ENCODE peak calls at places on chromosomes 11 and 22, in five cellular contexts. One of them, this sample, is unnamed.

GRCh38 chr11:35364101-35364780 is 55.1 kb downstream of the SLC1A2 start:
- DNase-seq in ovary: peak
- DNase-seq in GM04503: peak
- DNase-seq in NCI-H524 treated with DMSO at 0.1 percent for 48 hours: no peak
- DNase-seq in activated CD4-positive, CD25-positive, alpha-beta regulatory T cell: no peak
- DNase-seq in this sample: peak

GRCh38 chr22:22103078-22103593 is 120.5 kb upstream of the TOP3B start:
- DNase-seq in ovary: no peak
- DNase-seq in GM04503: no peak
- DNase-seq in NCI-H524 treated with DMSO at 0.1 percent for 48 hours: no peak
- DNase-seq in activated CD4-positive, CD25-positive, alpha-beta regulatory T cell: no peak
- DNase-seq in this sample: no peak

GRCh38 chr22:31872209-31872608 is 72.1 kb upstream of the YWHAH start:
- DNase-seq in activated CD4-positive, CD25-positive, alpha-beta regulatory T cell: no peak
- DNase-seq in GM04503: no peak
- DNase-seq in ovary: no peak
- DNase-seq in NCI-H524 treated with DMSO at 0.1 percent for 48 hours: no peak
- DNase-seq in this sample: no peak

GRCh38 chr11:120061036-120061760 is 76.7 kb downstream of the TRIM29 start:
- DNase-seq in activated CD4-positive, CD25-positive, alpha-beta regulatory T cell: no peak
- DNase-seq in NCI-H524 treated with DMSO at 0.1 percent for 48 hours: peak
- DNase-seq in GM04503: no peak
- DNase-seq in ovary: no peak
- DNase-seq in this sample: no peak

GRCh38 chr22:28911777-28912669 is 28.7 kb downstream of the ZNRF3 start:
- DNase-seq in NCI-H524 treated with DMSO at 0.1 percent for 48 hours: no peak
- DNase-seq in GM04503: peak
- DNase-seq in activated CD4-positive, CD25-positive, alpha-beta regulatory T cell: no peak
- DNase-seq in ovary: peak
- DNase-seq in this sample: no peak

GRCh38 chr11:47267858-47268257 is 2.1 kb upstream of the MADD start:
- DNase-seq in GM04503: no peak
- DNase-seq in activated CD4-positive, CD25-positive, alpha-beta regulatory T cell: no peak
- DNase-seq in ovary: no peak
- DNase-seq in NCI-H524 treated with DMSO at 0.1 percent for 48 hours: no peak
- DNase-seq in this sample: no peak

GRCh38 chr11:65872555-65873279 is at the start of gene EFEMP2:
- DNase-seq in ovary: peak
- DNase-seq in NCI-H524 treated with DMSO at 0.1 percent for 48 hours: no peak
- DNase-seq in GM04503: no peak
- DNase-seq in activated CD4-positive, CD25-positive, alpha-beta regulatory T cell: no peak
- DNase-seq in this sample: no peak

GRCh38 chr22:17115311-17115710 is 5.8 kb downstream of the TMEM121B start:
- DNase-seq in GM04503: no peak
- DNase-seq in NCI-H524 treated with DMSO at 0.1 percent for 48 hours: no peak
- DNase-seq in activated CD4-positive, CD25-positive, alpha-beta regulatory T cell: no peak
- DNase-seq in ovary: no peak
- DNase-seq in this sample: no peak

GRCh38 chr11:773425-773824 is 3.9 kb downstream of the GATD1 start:
- DNase-seq in GM04503: no peak
- DNase-seq in ovary: no peak
- DNase-seq in activated CD4-positive, CD25-positive, alpha-beta regulatory T cell: no peak
- DNase-seq in NCI-H524 treated with DMSO at 0.1 percent for 48 hours: no peak
- DNase-seq in this sample: no peak

GRCh38 chr11:48307760-48308386 is 1.9 kb downstream of the OR4S1 start:
- DNase-seq in NCI-H524 treated with DMSO at 0.1 percent for 48 hours: peak
- DNase-seq in activated CD4-positive, CD25-positive, alpha-beta regulatory T cell: peak
- DNase-seq in GM04503: peak
- DNase-seq in ovary: no peak
- DNase-seq in this sample: peak

GRCh38 chr11:64231536-64231935 is 1.2 kb downstream of the DNAJC4 start:
- DNase-seq in GM04503: no peak
- DNase-seq in ovary: no peak
- DNase-seq in activated CD4-positive, CD25-positive, alpha-beta regulatory T cell: no peak
- DNase-seq in NCI-H524 treated with DMSO at 0.1 percent for 48 hours: no peak
- DNase-seq in this sample: no peak

GRCh38 chr11:131858495-131858894 is 488.1 kb downstream of the NTM start:
- DNase-seq in GM04503: no peak
- DNase-seq in ovary: no peak
- DNase-seq in NCI-H524 treated with DMSO at 0.1 percent for 48 hours: no peak
- DNase-seq in activated CD4-positive, CD25-positive, alpha-beta regulatory T cell: no peak
- DNase-seq in this sample: no peak

GRCh38 chr11:67178878-67179277 is 59.8 kb downstream of the KDM2A start:
- DNase-seq in GM04503: no peak
- DNase-seq in NCI-H524 treated with DMSO at 0.1 percent for 48 hours: no peak
- DNase-seq in ovary: no peak
- DNase-seq in activated CD4-positive, CD25-positive, alpha-beta regulatory T cell: no peak
- DNase-seq in this sample: no peak

GRCh38 chr22:50674606-50675552 is 2.3 kb downstream of the SHANK3 start:
- DNase-seq in NCI-H524 treated with DMSO at 0.1 percent for 48 hours: no peak
- DNase-seq in activated CD4-positive, CD25-positive, alpha-beta regulatory T cell: no peak
- DNase-seq in GM04503: no peak
- DNase-seq in ovary: no peak
- DNase-seq in this sample: peak

GRCh38 chr22:39439170-39439569 is 17.6 kb upstream of the MGAT3 start:
- DNase-seq in activated CD4-positive, CD25-positive, alpha-beta regulatory T cell: no peak
- DNase-seq in NCI-H524 treated with DMSO at 0.1 percent for 48 hours: no peak
- DNase-seq in GM04503: no peak
- DNase-seq in ovary: no peak
- DNase-seq in this sample: no peak

GRCh38 chr22:19879996-19880785 is 25.5 kb upstream of the GNB1L start:
- DNase-seq in GM04503: no peak
- DNase-seq in ovary: peak
- DNase-seq in activated CD4-positive, CD25-positive, alpha-beta regulatory T cell: no peak
- DNase-seq in NCI-H524 treated with DMSO at 0.1 percent for 48 hours: no peak
- DNase-seq in this sample: peak

GRCh38 chr22:48209473-48210271 is 1447.2 kb downstream of the TBC1D22A start:
- DNase-seq in GM04503: no peak
- DNase-seq in ovary: no peak
- DNase-seq in activated CD4-positive, CD25-positive, alpha-beta regulatory T cell: no peak
- DNase-seq in NCI-H524 treated with DMSO at 0.1 percent for 48 hours: no peak
- DNase-seq in this sample: no peak

GRCh38 chr11:61781585-61781984 is 10.8 kb downstream of the TMEM258 start:
- DNase-seq in GM04503: no peak
- DNase-seq in activated CD4-positive, CD25-positive, alpha-beta regulatory T cell: no peak
- DNase-seq in ovary: no peak
- DNase-seq in NCI-H524 treated with DMSO at 0.1 percent for 48 hours: no peak
- DNase-seq in this sample: no peak

GRCh38 chr11:133992121-133992520 is 35.4 kb upstream of the IGSF9B start:
- DNase-seq in activated CD4-positive, CD25-positive, alpha-beta regulatory T cell: no peak
- DNase-seq in NCI-H524 treated with DMSO at 0.1 percent for 48 hours: no peak
- DNase-seq in ovary: no peak
- DNase-seq in GM04503: no peak
- DNase-seq in this sample: no peak

GRCh38 chr11:120096756-120097191 is 41.1 kb downstream of the TRIM29 start:
- DNase-seq in NCI-H524 treated with DMSO at 0.1 percent for 48 hours: no peak
- DNase-seq in ovary: no peak
- DNase-seq in activated CD4-positive, CD25-positive, alpha-beta regulatory T cell: no peak
- DNase-seq in GM04503: no peak
- DNase-seq in this sample: no peak

GRCh38 chr11:44366741-44367140 is 56.8 kb upstream of the ALX4 start:
- DNase-seq in ovary: no peak
- DNase-seq in GM04503: no peak
- DNase-seq in NCI-H524 treated with DMSO at 0.1 percent for 48 hours: no peak
- DNase-seq in activated CD4-positive, CD25-positive, alpha-beta regulatory T cell: no peak
- DNase-seq in this sample: no peak

GRCh38 chr11:111299111-111300026 is 1.0 kb downstream of the POU2AF3 start:
- DNase-seq in ovary: peak
- DNase-seq in activated CD4-positive, CD25-positive, alpha-beta regulatory T cell: no peak
- DNase-seq in NCI-H524 treated with DMSO at 0.1 percent for 48 hours: no peak
- DNase-seq in GM04503: no peak
- DNase-seq in this sample: peak

GRCh38 chr22:26502688-26503561 is 9.3 kb downstream of the TFIP11 start:
- DNase-seq in ovary: no peak
- DNase-seq in activated CD4-positive, CD25-positive, alpha-beta regulatory T cell: no peak
- DNase-seq in GM04503: no peak
- DNase-seq in NCI-H524 treated with DMSO at 0.1 percent for 48 hours: no peak
- DNase-seq in this sample: peak

GRCh38 chr11:78069465-78069864 is 5.8 kb downstream of the THRSP start:
- DNase-seq in activated CD4-positive, CD25-positive, alpha-beta regulatory T cell: no peak
- DNase-seq in ovary: no peak
- DNase-seq in GM04503: no peak
- DNase-seq in NCI-H524 treated with DMSO at 0.1 percent for 48 hours: no peak
- DNase-seq in this sample: no peak

GRCh38 chr11:68128682-68129327 is 7.6 kb upstream of the CHKA start:
- DNase-seq in NCI-H524 treated with DMSO at 0.1 percent for 48 hours: no peak
- DNase-seq in ovary: peak
- DNase-seq in activated CD4-positive, CD25-positive, alpha-beta regulatory T cell: no peak
- DNase-seq in GM04503: no peak
- DNase-seq in this sample: peak

GRCh38 chr11:6841694-6842093 is 3.8 kb upstream of the OR10A5 start:
- DNase-seq in GM04503: no peak
- DNase-seq in activated CD4-positive, CD25-positive, alpha-beta regulatory T cell: no peak
- DNase-seq in ovary: no peak
- DNase-seq in NCI-H524 treated with DMSO at 0.1 percent for 48 hours: no peak
- DNase-seq in this sample: no peak

GRCh38 chr22:17773606-17774205 is 563 bp downstream of the BID start:
- DNase-seq in GM04503: no peak
- DNase-seq in activated CD4-positive, CD25-positive, alpha-beta regulatory T cell: peak
- DNase-seq in NCI-H524 treated with DMSO at 0.1 percent for 48 hours: no peak
- DNase-seq in ovary: peak
- DNase-seq in this sample: peak

GRCh38 chr11:79406376-79406775 is 34.5 kb downstream of the TENM4 start:
- DNase-seq in ovary: no peak
- DNase-seq in activated CD4-positive, CD25-positive, alpha-beta regulatory T cell: no peak
- DNase-seq in GM04503: no peak
- DNase-seq in NCI-H524 treated with DMSO at 0.1 percent for 48 hours: no peak
- DNase-seq in this sample: no peak

GRCh38 chr11:67642148-67642475 is 2.5 kb upstream of the TBX10 start:
- DNase-seq in activated CD4-positive, CD25-positive, alpha-beta regulatory T cell: no peak
- DNase-seq in NCI-H524 treated with DMSO at 0.1 percent for 48 hours: no peak
- DNase-seq in ovary: no peak
- DNase-seq in GM04503: no peak
- DNase-seq in this sample: no peak

GRCh38 chr22:35785181-35785923 is 67.7 kb downstream of the APOL5 start:
- DNase-seq in activated CD4-positive, CD25-positive, alpha-beta regulatory T cell: no peak
- DNase-seq in NCI-H524 treated with DMSO at 0.1 percent for 48 hours: no peak
- DNase-seq in GM04503: peak
- DNase-seq in ovary: no peak
- DNase-seq in this sample: no peak

GRCh38 chr22:36562261-36562835 is 33.4 kb upstream of the EIF3D start:
- DNase-seq in activated CD4-positive, CD25-positive, alpha-beta regulatory T cell: no peak
- DNase-seq in NCI-H524 treated with DMSO at 0.1 percent for 48 hours: no peak
- DNase-seq in ovary: no peak
- DNase-seq in GM04503: no peak
- DNase-seq in this sample: peak

GRCh38 chr22:35663371-35663770 is 15.1 kb downstream of the APOL6 start:
- DNase-seq in GM04503: no peak
- DNase-seq in NCI-H524 treated with DMSO at 0.1 percent for 48 hours: no peak
- DNase-seq in ovary: no peak
- DNase-seq in activated CD4-positive, CD25-positive, alpha-beta regulatory T cell: no peak
- DNase-seq in this sample: no peak

GRCh38 chr11:10865837-10866270 is 8.0 kb upstream of the ZBED5 start:
- DNase-seq in GM04503: no peak
- DNase-seq in activated CD4-positive, CD25-positive, alpha-beta regulatory T cell: no peak
- DNase-seq in ovary: no peak
- DNase-seq in NCI-H524 treated with DMSO at 0.1 percent for 48 hours: no peak
- DNase-seq in this sample: no peak

GRCh38 chr22:18035740-18036139 is 11.4 kb upstream of the MICAL3 start:
- DNase-seq in activated CD4-positive, CD25-positive, alpha-beta regulatory T cell: no peak
- DNase-seq in NCI-H524 treated with DMSO at 0.1 percent for 48 hours: no peak
- DNase-seq in GM04503: no peak
- DNase-seq in ovary: no peak
- DNase-seq in this sample: peak

GRCh38 chr11:65141896-65142494 is 7.7 kb upstream of the SYVN1 start:
- DNase-seq in activated CD4-positive, CD25-positive, alpha-beta regulatory T cell: no peak
- DNase-seq in GM04503: no peak
- DNase-seq in NCI-H524 treated with DMSO at 0.1 percent for 48 hours: no peak
- DNase-seq in ovary: no peak
- DNase-seq in this sample: no peak

GRCh38 chr22:47793304-47794101 is 1031.1 kb downstream of the TBC1D22A start:
- DNase-seq in GM04503: no peak
- DNase-seq in activated CD4-positive, CD25-positive, alpha-beta regulatory T cell: no peak
- DNase-seq in NCI-H524 treated with DMSO at 0.1 percent for 48 hours: no peak
- DNase-seq in ovary: no peak
- DNase-seq in this sample: no peak

GRCh38 chr11:115736146-115736545 is 231.9 kb upstream of the CADM1 start:
- DNase-seq in NCI-H524 treated with DMSO at 0.1 percent for 48 hours: no peak
- DNase-seq in GM04503: no peak
- DNase-seq in ovary: no peak
- DNase-seq in activated CD4-positive, CD25-positive, alpha-beta regulatory T cell: no peak
- DNase-seq in this sample: no peak

GRCh38 chr11:84899740-84900139 is 727.4 kb downstream of the DLG2 start:
- DNase-seq in activated CD4-positive, CD25-positive, alpha-beta regulatory T cell: no peak
- DNase-seq in ovary: no peak
- DNase-seq in NCI-H524 treated with DMSO at 0.1 percent for 48 hours: no peak
- DNase-seq in GM04503: no peak
- DNase-seq in this sample: no peak

GRCh38 chr11:15282754-15283153 is 168.0 kb downstream of the INSC start:
- DNase-seq in GM04503: no peak
- DNase-seq in ovary: no peak
- DNase-seq in NCI-H524 treated with DMSO at 0.1 percent for 48 hours: no peak
- DNase-seq in activated CD4-positive, CD25-positive, alpha-beta regulatory T cell: no peak
- DNase-seq in this sample: no peak

GRCh38 chr11:900545-900944 is 10.1 kb downstream of the CHID1 start:
- DNase-seq in GM04503: no peak
- DNase-seq in NCI-H524 treated with DMSO at 0.1 percent for 48 hours: no peak
- DNase-seq in ovary: no peak
- DNase-seq in activated CD4-positive, CD25-positive, alpha-beta regulatory T cell: no peak
- DNase-seq in this sample: no peak

This sample was measured in left cardiac atrium.